ENCODE peak calls at places on chromosomes 12 and 14, in four cellular contexts. One of them, this sample, is unnamed.
A peak's percentile ranks its signal among the peaks of the same experiment; 100 is the strongest.

GRCh38 chr12:64680235-64680634 is 69.9 kb downstream of the RASSF3 start:
- DNase-seq in choroid plexus epithelial cell: no peak
- DNase-seq in tibial artery: no peak
- DNase-seq in HCT116: no peak
- DNase-seq in this sample: no peak

GRCh38 chr14:26200675-26201074 is 397.2 kb downstream of the NOVA1 start:
- DNase-seq in HCT116: no peak
- DNase-seq in tibial artery: no peak
- DNase-seq in choroid plexus epithelial cell: peak; percentile 41
- DNase-seq in this sample: peak; percentile 40

GRCh38 chr12:2804390-2805145 is 7.9 kb upstream of the ITFG2 start:
- DNase-seq in HCT116: no peak
- DNase-seq in choroid plexus epithelial cell: peak; percentile 96
- DNase-seq in tibial artery: peak; percentile 55
- DNase-seq in this sample: peak; percentile 62

GRCh38 chr12:93453633-93454032 is 11.9 kb upstream of the UBE2N start:
- DNase-seq in choroid plexus epithelial cell: peak; percentile 35
- DNase-seq in HCT116: no peak
- DNase-seq in tibial artery: no peak
- DNase-seq in this sample: no peak

GRCh38 chr12:39393179-39393578 is 49.7 kb downstream of the KIF21A start:
- DNase-seq in choroid plexus epithelial cell: no peak
- DNase-seq in tibial artery: no peak
- DNase-seq in HCT116: no peak
- DNase-seq in this sample: no peak

GRCh38 chr12:95642583-95642982 is 91.3 kb upstream of the USP44 start:
- DNase-seq in tibial artery: no peak
- DNase-seq in HCT116: no peak
- DNase-seq in choroid plexus epithelial cell: no peak
- DNase-seq in this sample: no peak

GRCh38 chr14:75459099-75459741 is 31.4 kb downstream of the JDP2 start:
- DNase-seq in tibial artery: no peak
- DNase-seq in HCT116: no peak
- DNase-seq in choroid plexus epithelial cell: no peak
- DNase-seq in this sample: no peak

GRCh38 chr14:27077181-27077738 is 479.4 kb upstream of the NOVA1 start:
- DNase-seq in choroid plexus epithelial cell: no peak
- DNase-seq in tibial artery: no peak
- DNase-seq in HCT116: no peak
- DNase-seq in this sample: no peak

GRCh38 chr12:66196806-66197205 is 7.8 kb downstream of the IRAK3 start:
- DNase-seq in HCT116: no peak
- DNase-seq in choroid plexus epithelial cell: peak; percentile 71
- DNase-seq in tibial artery: no peak
- DNase-seq in this sample: no peak

GRCh38 chr12:77087427-77087826 is 22.1 kb upstream of the E2F7 start:
- DNase-seq in HCT116: no peak
- DNase-seq in tibial artery: no peak
- DNase-seq in choroid plexus epithelial cell: peak; percentile 71
- DNase-seq in this sample: peak; percentile 81

GRCh38 chr14:62077676-62078261 is 315.5 kb downstream of the SNAPC1 start:
- DNase-seq in choroid plexus epithelial cell: no peak
- DNase-seq in HCT116: no peak
- DNase-seq in tibial artery: no peak
- DNase-seq in this sample: no peak

GRCh38 chr12:55675671-55676070 is 32.0 kb downstream of the ITGA7 start:
- DNase-seq in HCT116: no peak
- DNase-seq in tibial artery: no peak
- DNase-seq in choroid plexus epithelial cell: no peak
- DNase-seq in this sample: no peak

GRCh38 chr12:49702676-49703228 is 4.5 kb downstream of the FMNL3 start:
- DNase-seq in choroid plexus epithelial cell: peak; percentile 21
- DNase-seq in HCT116: no peak
- DNase-seq in tibial artery: no peak
- DNase-seq in this sample: no peak

GRCh38 chr12:89236748-89237428 is 115.4 kb downstream of the DUSP6 start:
- DNase-seq in HCT116: peak; percentile 13
- DNase-seq in choroid plexus epithelial cell: peak; percentile 73
- DNase-seq in tibial artery: no peak
- DNase-seq in this sample: no peak

GRCh38 chr12:127416796-127417195 is 850.2 kb upstream of the TMEM132C start:
- DNase-seq in tibial artery: no peak
- DNase-seq in choroid plexus epithelial cell: peak; percentile 5
- DNase-seq in HCT116: no peak
- DNase-seq in this sample: no peak

GRCh38 chr12:93122089-93122488 is 193.0 kb upstream of the EEA1 start:
- DNase-seq in HCT116: no peak
- DNase-seq in tibial artery: no peak
- DNase-seq in choroid plexus epithelial cell: peak; percentile 74
- DNase-seq in this sample: peak; percentile 98

GRCh38 chr12:11879306-11879705 is 191.4 kb upstream of the BCL2L14 start:
- DNase-seq in tibial artery: no peak
- DNase-seq in HCT116: no peak
- DNase-seq in choroid plexus epithelial cell: peak; percentile 61
- DNase-seq in this sample: no peak

GRCh38 chr12:117968084-117968789 is 553 bp downstream of the KSR2 start:
- DNase-seq in HCT116: no peak
- DNase-seq in tibial artery: no peak
- DNase-seq in choroid plexus epithelial cell: no peak
- DNase-seq in this sample: no peak

GRCh38 chr14:66444271-66444987 is 41.7 kb upstream of the CCDC196 start:
- DNase-seq in choroid plexus epithelial cell: no peak
- DNase-seq in tibial artery: no peak
- DNase-seq in HCT116: no peak
- DNase-seq in this sample: no peak

GRCh38 chr14:99271951-99272668 is at the start of gene BCL11B:
- DNase-seq in tibial artery: peak; percentile 47
- DNase-seq in HCT116: peak; percentile 82
- DNase-seq in choroid plexus epithelial cell: peak; percentile 65
- DNase-seq in this sample: peak; percentile 63

GRCh38 chr14:59118171-59118570 is 70.3 kb upstream of the DAAM1 start:
- DNase-seq in choroid plexus epithelial cell: no peak
- DNase-seq in tibial artery: no peak
- DNase-seq in HCT116: no peak
- DNase-seq in this sample: no peak

GRCh38 chr12:60035835-60036234 is 440.0 kb downstream of the SLC16A7 start:
- DNase-seq in choroid plexus epithelial cell: no peak
- DNase-seq in HCT116: no peak
- DNase-seq in tibial artery: no peak
- DNase-seq in this sample: no peak

GRCh38 chr12:28409892-28410291 is 219.6 kb downstream of the CCDC91 start:
- DNase-seq in tibial artery: no peak
- DNase-seq in choroid plexus epithelial cell: peak; percentile 67
- DNase-seq in HCT116: no peak
- DNase-seq in this sample: peak; percentile 5

GRCh38 chr12:4584281-4584680 is 22.3 kb downstream of the DYRK4 start:
- DNase-seq in tibial artery: no peak
- DNase-seq in HCT116: no peak
- DNase-seq in choroid plexus epithelial cell: no peak
- DNase-seq in this sample: no peak

GRCh38 chr14:76904100-76904739 is 78.0 kb downstream of the LRRC74A start:
- DNase-seq in tibial artery: peak; percentile 60
- DNase-seq in HCT116: no peak
- DNase-seq in choroid plexus epithelial cell: peak; percentile 85
- DNase-seq in this sample: peak; percentile 81

GRCh38 chr12:78703820-78704525 is 160.6 kb upstream of the SYT1 start:
- DNase-seq in choroid plexus epithelial cell: peak; percentile 90
- DNase-seq in tibial artery: no peak
- DNase-seq in HCT116: peak; percentile 22
- DNase-seq in this sample: peak; percentile 68

GRCh38 chr14:95346820-95347219 is 27.1 kb upstream of the CLMN start:
- DNase-seq in HCT116: no peak
- DNase-seq in tibial artery: no peak
- DNase-seq in choroid plexus epithelial cell: peak; percentile 30
- DNase-seq in this sample: no peak

GRCh38 chr12:65948320-65949008 is 124.2 kb downstream of the HMGA2 start:
- DNase-seq in tibial artery: peak; percentile 54
- DNase-seq in choroid plexus epithelial cell: peak; percentile 96
- DNase-seq in HCT116: peak; percentile 95
- DNase-seq in this sample: peak; percentile 87

GRCh38 chr14:64387232-64387737 is 868 bp upstream of the MTHFD1 start:
- DNase-seq in choroid plexus epithelial cell: peak; percentile 35
- DNase-seq in tibial artery: peak; percentile 48
- DNase-seq in HCT116: no peak
- DNase-seq in this sample: no peak

GRCh38 chr14:32648434-32648833 is 290.2 kb upstream of the NPAS3 start:
- DNase-seq in choroid plexus epithelial cell: peak; percentile 69
- DNase-seq in HCT116: no peak
- DNase-seq in tibial artery: no peak
- DNase-seq in this sample: peak; percentile 73

GRCh38 chr12:71556881-71557280 is 106.8 kb downstream of the ZFC3H1 start:
- DNase-seq in choroid plexus epithelial cell: peak; percentile 76
- DNase-seq in HCT116: peak; percentile 55
- DNase-seq in tibial artery: no peak
- DNase-seq in this sample: peak; percentile 78

GRCh38 chr12:93674386-93674785 is 2.8 kb upstream of the CRADD start:
- DNase-seq in tibial artery: no peak
- DNase-seq in choroid plexus epithelial cell: no peak
- DNase-seq in HCT116: no peak
- DNase-seq in this sample: no peak

GRCh38 chr14:96201157-96201556 is 3.5 kb upstream of the BDKRB2 start:
- DNase-seq in tibial artery: no peak
- DNase-seq in choroid plexus epithelial cell: no peak
- DNase-seq in HCT116: no peak
- DNase-seq in this sample: no peak

GRCh38 chr12:31820832-31821231 is 92.0 kb upstream of the AMN1 start:
- DNase-seq in HCT116: no peak
- DNase-seq in choroid plexus epithelial cell: no peak
- DNase-seq in tibial artery: no peak
- DNase-seq in this sample: no peak

GRCh38 chr12:116015525-116015924 is 262.0 kb downstream of the MED13L start:
- DNase-seq in HCT116: no peak
- DNase-seq in tibial artery: no peak
- DNase-seq in choroid plexus epithelial cell: peak; percentile 85
- DNase-seq in this sample: peak; percentile 25

GRCh38 chr12:105510526-105510925 is 180.0 kb downstream of the C12orf75 start:
- DNase-seq in tibial artery: no peak
- DNase-seq in choroid plexus epithelial cell: no peak
- DNase-seq in HCT116: no peak
- DNase-seq in this sample: no peak

GRCh38 chr14:35533357-35534129 is 421 bp upstream of the INSM2 start:
- DNase-seq in tibial artery: no peak
- DNase-seq in choroid plexus epithelial cell: peak; percentile 41
- DNase-seq in HCT116: no peak
- DNase-seq in this sample: no peak

GRCh38 chr12:67940780-67941243 is 48.4 kb upstream of the IFNG-AS1 start:
- DNase-seq in choroid plexus epithelial cell: peak; percentile 61
- DNase-seq in tibial artery: no peak
- DNase-seq in HCT116: no peak
- DNase-seq in this sample: no peak

GRCh38 chr12:129564768-129565167 is 339.1 kb downstream of the TMEM132D start:
- DNase-seq in HCT116: no peak
- DNase-seq in choroid plexus epithelial cell: no peak
- DNase-seq in tibial artery: no peak
- DNase-seq in this sample: no peak

GRCh38 chr12:122825773-122826724 is 9.2 kb upstream of the HIP1R start:
- DNase-seq in tibial artery: no peak
- DNase-seq in HCT116: no peak
- DNase-seq in choroid plexus epithelial cell: no peak
- DNase-seq in this sample: no peak
- H3K4me3 ChIP-seq in tibial artery: peak overlapping the region; percentile 44
- H3K4me3 ChIP-seq in HCT116: no peak overlapping the region
- H3K4me3 ChIP-seq in choroid plexus epithelial cell: peak overlapping the region; percentile 55
- H3K4me3 ChIP-seq in this sample: peak overlapping the region; percentile 41

GRCh38 chr14:69674546-69675245 is 63.3 kb downstream of the SUSD6 start:
- DNase-seq in HCT116: no peak
- DNase-seq in choroid plexus epithelial cell: no peak
- DNase-seq in tibial artery: no peak
- DNase-seq in this sample: no peak
- H3K4me3 ChIP-seq in HCT116: no peak overlapping the region
- H3K4me3 ChIP-seq in choroid plexus epithelial cell: no peak overlapping the region
- H3K4me3 ChIP-seq in tibial artery: peak overlapping the region; percentile 9
- H3K4me3 ChIP-seq in this sample: no peak overlapping the region

DNA sequence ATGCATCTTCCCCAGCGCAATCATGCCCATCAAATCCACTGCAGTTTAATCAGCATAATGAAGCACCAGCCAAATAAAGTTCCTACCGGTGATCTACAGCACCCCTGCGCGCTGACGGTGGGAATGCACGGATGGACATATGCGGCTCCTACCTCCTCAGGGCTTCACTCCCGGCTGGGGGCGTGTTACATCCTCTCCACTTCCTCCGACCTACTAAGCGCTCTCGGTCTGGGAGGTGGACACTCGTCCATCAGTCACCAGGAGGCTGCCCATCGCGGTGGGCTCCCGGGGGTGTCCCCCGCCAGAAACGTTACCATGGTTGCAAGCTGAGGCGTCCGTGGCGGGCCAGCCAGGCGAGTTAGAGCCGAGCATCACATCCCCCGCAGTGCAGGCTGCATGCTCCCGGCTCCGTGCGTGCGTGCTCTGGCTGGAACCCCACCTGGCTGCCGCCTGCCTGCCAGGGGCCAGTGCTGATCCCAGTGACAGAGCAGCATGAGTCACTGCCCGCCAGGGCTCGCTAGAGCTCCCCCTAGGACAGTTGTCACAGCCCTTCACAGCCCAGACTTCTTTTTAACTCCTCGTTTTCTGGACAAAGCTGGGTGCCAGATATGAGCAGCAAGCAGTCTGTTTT is 73.0 kb downstream of the CIT start:
- DNase-seq in choroid plexus epithelial cell: peak; percentile 54
- DNase-seq in tibial artery: peak; percentile 30
- DNase-seq in HCT116: peak; percentile 33
- DNase-seq in this sample: no peak
- H3K4me3 ChIP-seq in choroid plexus epithelial cell: peak overlapping the region; percentile 56
- H3K4me3 ChIP-seq in tibial artery: peak overlapping the region; percentile 51
- H3K4me3 ChIP-seq in HCT116: no peak overlapping the region
- H3K4me3 ChIP-seq in this sample: peak overlapping the region; percentile 48

GRCh38 chr12:46677749-46678148 is 148.0 kb downstream of the SLC38A4 start:
- DNase-seq in HCT116: no peak
- DNase-seq in choroid plexus epithelial cell: peak; percentile 76
- DNase-seq in tibial artery: no peak
- DNase-seq in this sample: no peak

GRCh38 chr12:46682148-46682547 is 143.6 kb downstream of the SLC38A4 start:
- DNase-seq in HCT116: no peak
- DNase-seq in choroid plexus epithelial cell: no peak
- DNase-seq in tibial artery: no peak
- DNase-seq in this sample: no peak

GRCh38 chr12:46678441-46678840 is 147.4 kb downstream of the SLC38A4 start:
- DNase-seq in HCT116: no peak
- DNase-seq in tibial artery: no peak
- DNase-seq in choroid plexus epithelial cell: no peak
- DNase-seq in this sample: no peak

GRCh38 chr12:46679754-46680153 is 146.0 kb downstream of the SLC38A4 start:
- DNase-seq in HCT116: no peak
- DNase-seq in choroid plexus epithelial cell: no peak
- DNase-seq in tibial artery: no peak
- DNase-seq in this sample: no peak

DNA sequence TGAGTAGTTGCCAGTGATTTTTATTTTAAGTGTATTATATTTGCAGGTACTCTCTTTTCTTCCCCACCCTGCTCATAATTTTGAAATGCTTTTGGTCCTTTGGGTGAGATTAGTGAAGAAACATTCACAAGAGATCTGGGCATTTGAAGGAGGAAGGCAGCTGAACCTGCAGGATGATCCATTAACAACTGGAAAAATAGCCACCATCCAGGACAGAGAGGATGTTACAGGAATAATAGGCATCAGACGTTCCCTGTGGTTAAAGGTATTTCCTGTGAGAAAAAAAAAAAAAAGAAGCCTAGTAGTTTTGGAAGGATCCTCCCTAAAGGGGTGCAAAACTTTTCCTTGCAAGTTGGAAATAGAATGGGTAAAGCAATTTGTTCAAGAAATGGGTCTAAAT is 145.3 kb downstream of the SLC38A4 start:
- DNase-seq in tibial artery: no peak
- DNase-seq in HCT116: no peak
- DNase-seq in choroid plexus epithelial cell: no peak
- DNase-seq in this sample: no peak
- H3K4me3 ChIP-seq in tibial artery: no peak overlapping the region
- H3K4me3 ChIP-seq in HCT116: no peak overlapping the region
- H3K4me3 ChIP-seq in choroid plexus epithelial cell: no peak overlapping the region
- H3K4me3 ChIP-seq in this sample: no peak overlapping the region